ENCODE peak calls at places on chromosomes 4 and X, in ten cellular contexts. J, L, E, S, Y, H, X, M, U and F are unnamed samples.

GRCh38 chrX:149121526-149121925 is 383.6 kb downstream of the IDS start:
- DNase-seq in X (no peak), S (no peak), H (no peak), M (no peak), J (no peak), E (no peak), Y (no peak), U (no peak), L (no peak), F (no peak)

GRCh38 chr4:56804551-56804950 is 16.9 kb downstream of the SPINK2 start:
- DNase-seq in U (no peak), Y (no peak), E (peak), L (no peak), S (no peak), M (no peak), J (no peak), H (peak), X (peak), F (peak)

GRCh38 chr4:10554694-10555093 is 97.5 kb upstream of the ZNF518B start:
- DNase-seq in X (peak), M (no peak), U (peak), Y (peak), E (peak), L (no peak), S (peak), H (no peak), J (no peak), F (peak)

GRCh38 chrX:38318196-38318595 is 9.1 kb downstream of the RPGR start:
- DNase-seq in U (no peak), X (no peak), Y (no peak), M (no peak), E (no peak), L (no peak), H (no peak), J (no peak), S (no peak), F (no peak)

GRCh38 chr4:120509222-120509621 is 413.3 kb downstream of the PRDM5 start:
- DNase-seq in X (no peak), M (no peak), U (no peak), J (no peak), Y (no peak), S (no peak), L (no peak), E (no peak), H (no peak), F (no peak)

GRCh38 chr4:146647615-146648383 is 9.1 kb downstream of the POU4F2 start:
- DNase-seq in Y (no peak), E (no peak), M (no peak), H (no peak), L (no peak), U (no peak), X (no peak), J (no peak), S (peak), F (no peak)

GRCh38 chrX:49269010-49269767 is 404 bp upstream of the PPP1R3F start:
- DNase-seq in Y (peak), J (peak), S (peak), L (peak), X (peak), H (peak), E (peak), U (peak), M (peak), F (peak)

GRCh38 chr4:156169861-156170260 is 216.2 kb upstream of the CTSO start:
- DNase-seq in E (peak), Y (no peak), S (peak), L (no peak), X (no peak), J (no peak), U (no peak), H (no peak), M (no peak), F (no peak)

GRCh38 chr4:28686618-28687017 is 1826.0 kb downstream of the STIM2 start:
- DNase-seq in M (no peak), E (peak), S (peak), X (peak), J (no peak), U (peak), Y (peak), L (no peak), H (no peak), F (no peak)

GRCh38 chr4:15702941-15703403 is at the start of gene BST1:
- DNase-seq in U (peak), X (peak), E (peak), H (no peak), S (peak), M (no peak), Y (peak), L (peak), J (peak), F (no peak)

GRCh38 chr4:6380746-6381411 is 91.5 kb downstream of the PPP2R2C start:
- DNase-seq in L (no peak), S (no peak), Y (no peak), H (no peak), X (no peak), E (no peak), M (no peak), J (peak), U (no peak), F (no peak)

GRCh38 chr4:79638735-79639134 is 230.7 kb upstream of the GK2 start:
- DNase-seq in U (no peak), X (no peak), J (no peak), S (no peak), M (no peak), E (no peak), L (no peak), H (no peak), Y (no peak), F (no peak)

GRCh38 chr4:46994007-46994405 is 625 bp upstream of the GABRA4 start:
- DNase-seq in H (no peak), J (no peak), Y (no peak), L (no peak), U (no peak), S (peak), X (no peak), M (no peak), E (no peak), F (no peak)
- H3K4me3 ChIP-seq in H (peak), J (peak), Y (no peak), L (no peak), U (no peak), S (peak), X (peak), M (no peak), E (peak), F (no peak)

GRCh38 chrX:109049416-109049815 is 313.1 kb upstream of the IRS4 start:
- DNase-seq in Y (no peak), E (no peak), L (no peak), X (no peak), S (no peak), H (no peak), J (no peak), M (no peak), U (no peak), F (no peak)

DNA sequence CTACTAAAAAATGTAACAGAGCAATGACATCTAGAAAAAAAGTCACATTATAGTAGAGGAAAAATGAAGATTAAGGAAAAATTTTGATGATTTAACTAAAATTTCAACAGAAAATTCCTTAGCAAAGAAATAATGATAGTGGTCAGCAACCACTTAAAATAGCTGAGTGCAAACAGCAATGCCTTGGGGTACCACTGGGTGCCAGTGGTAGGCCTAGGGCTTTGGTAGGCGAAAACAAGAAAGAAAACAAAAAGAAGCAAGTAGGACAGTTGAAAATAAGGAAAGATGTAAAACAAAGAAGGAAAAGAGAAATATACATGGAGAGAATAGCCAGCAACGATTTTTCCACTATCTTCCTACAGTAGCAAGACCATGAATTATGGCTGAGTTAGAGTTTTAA is 313.5 kb upstream of the IRS4 start:
- DNase-seq in X (no peak), S (peak), U (no peak), E (peak), Y (no peak), J (no peak), H (no peak), L (no peak), M (no peak), F (no peak)
- TF ChIP-seq CTCF in X (peak), S (peak), U (no peak), E (peak), Y (no peak), J (no peak), H (no peak), L (no peak), M (no peak), F (no peak)

GRCh38 chrX:154730271-154730883 is 20.5 kb downstream of the GAB3 start:
- DNase-seq in X (peak), H (no peak), J (peak), U (peak), Y (no peak), S (no peak), L (no peak), E (peak), M (no peak), F (no peak)
- H3K4me3 ChIP-seq in X (no peak), H (no peak), J (no peak), U (no peak), Y (no peak), S (no peak), L (no peak), E (no peak), M (no peak), F (no peak)

GRCh38 chr4:4693258-4693657 is 151.4 kb upstream of the STX18 start:
- DNase-seq in U (peak), H (no peak), M (no peak), L (no peak), S (no peak), X (no peak), Y (no peak), J (no peak), E (no peak), F (no peak)
- TF ChIP-seq CTCF in U (no peak), H (no peak), M (no peak), L (no peak), S (no peak), X (no peak), Y (no peak), J (no peak), E (no peak), F (no peak)

GRCh38 chr4:104490770-104491395 is 3.8 kb downstream of the CXXC4 start:
- DNase-seq in U (peak), S (peak), Y (peak), E (peak), L (peak), H (no peak), X (peak), J (peak), M (no peak), F (no peak)

GRCh38 chr4:104493071-104493831 is 1.4 kb downstream of the CXXC4 start:
- DNase-seq in U (no peak), L (no peak), Y (no peak), H (no peak), M (no peak), S (peak), J (no peak), E (no peak), X (no peak), F (no peak)

GRCh38 chr4:104491396-104491821 is 3.3 kb downstream of the CXXC4 start:
- DNase-seq in E (peak), S (peak), M (no peak), X (no peak), L (peak), Y (peak), U (peak), H (no peak), J (peak), F (no peak)

GRCh38 chr4:104490096-104490769 is 4.5 kb downstream of the CXXC4 start:
- DNase-seq in S (peak), H (no peak), Y (peak), E (no peak), J (no peak), L (no peak), U (no peak), M (no peak), X (no peak), F (no peak)

GRCh38 chr4:104491826-104492771 is 2.6 kb downstream of the CXXC4 start:
- DNase-seq in X (no peak), J (no peak), M (no peak), S (peak), U (no peak), H (no peak), E (peak), Y (peak), L (no peak), F (no peak)
- H3K4me3 ChIP-seq in X (peak), J (peak), M (peak), S (peak), U (no peak), H (peak), E (peak), Y (peak), L (no peak), F (peak)